ENCODE peak calls at places on chromosomes 1 and 21, in five cellular contexts. B, L, P, R and K are unnamed samples.
A peak's percentile ranks its signal among the peaks of the same experiment; 100 is the strongest.

GRCh38 chr1:226872455-226872854 is 2.0 kb downstream of the PSEN2 start:
- DNase-seq in B (no peak), P (no peak), R (peak; percentile 5), L (no peak), K (no peak)

GRCh38 chr1:42379794-42380616 is 587 bp upstream of the RIMKLA start:
- DNase-seq in L (no peak), P (no peak), R (peak; percentile 15), B (no peak), K (peak; percentile 55)

GRCh38 chr1:54352755-54353154 is 53.4 kb downstream of the SSBP3 start:
- DNase-seq in L (no peak), P (no peak), B (no peak), R (no peak), K (peak; percentile 30)

GRCh38 chr1:13732971-13733667 is 33.1 kb downstream of the PRDM2 start:
- DNase-seq in P (no peak), L (no peak), R (no peak), B (no peak), K (no peak)

GRCh38 chr1:205543351-205544305 is 39.2 kb downstream of the CDK18 start:
- DNase-seq in L (no peak), P (peak; percentile 80), B (no peak), R (peak; percentile 62), K (peak; percentile 90)

GRCh38 chr1:85449356-85449755 is 15.6 kb downstream of the DDAH1 start:
- DNase-seq in R (no peak), P (no peak), L (no peak), B (no peak), K (no peak)

GRCh38 chr21:39022901-39023693 is 160.2 kb downstream of the PSMG1 start:
- DNase-seq in L (no peak), R (peak; percentile 37), P (peak; percentile 76), B (no peak), K (peak; percentile 93)

GRCh38 chr1:219433471-219434131 is 179.3 kb downstream of the ZC3H11B start:
- DNase-seq in P (no peak), B (no peak), L (no peak), R (no peak), K (no peak)

GRCh38 chr1:27727126-27727525 is 1.4 kb downstream of the FAM76A start:
- DNase-seq in R (no peak), P (no peak), B (no peak), L (no peak), K (peak; percentile 16)

GRCh38 chr21:35971824-35972223 is 88.5 kb downstream of the SETD4 start:
- DNase-seq in R (no peak), B (no peak), P (no peak), L (no peak), K (no peak)

GRCh38 chr1:159581422-159581821 is 6.2 kb upstream of the APCS start:
- DNase-seq in R (no peak), L (no peak), B (no peak), P (no peak), K (no peak)

GRCh38 chr21:37220981-37221664 is 46.0 kb downstream of the VPS26C start:
- DNase-seq in P (peak; percentile 95), R (peak; percentile 93), L (peak; percentile 96), B (peak; percentile 87), K (peak; percentile 92)

GRCh38 chr1:59317780-59318179 is 20.9 kb downstream of the FGGY start:
- DNase-seq in L (no peak), B (no peak), R (no peak), P (no peak), K (no peak)

GRCh38 chr1:26290061-26290415 is 10.2 kb downstream of the SH3BGRL3 start:
- DNase-seq in L (no peak), P (no peak), B (no peak), R (no peak), K (no peak)